ENCODE peak calls at places on chromosomes 2 and 18, in eight cellular contexts. T is NCI-H1436; E is AG04449; Q is activated CD4-positive, alpha-beta T cell treated with anti-CD3 and anti-CD28 coated beads, Interleukin-2, amount 50 U/mL, for 48 hours; N is kidney; Z is iPS DF 6.9; I is T-helper 17 cell; L is stimulated activated naive CD8-positive, alpha-beta T cell treated with anti-CD3 and anti-CD28 coated beads, Interleukin-15, Interleukin-2, amounts not matched to agents 100 U/mL and 50 U/mL, for 24 hours. H is an unnamed sample.

GRCh38 chr2:160087854-160088745 is 25.7 kb upstream of the PLA2R1 start:
- DNase-seq in I (no peak), Q (peak; percentile 14), E (no peak), Z (peak; percentile 5), L (peak; percentile 8), T (no peak), N (no peak), H (no peak)

GRCh38 chr2:62505649-62506420 is at the start of gene TMEM17:
- DNase-seq in I (no peak), T (peak; percentile 65), Z (peak; percentile 72), N (peak; percentile 96), L (peak; percentile 63), E (peak; percentile 23), Q (peak; percentile 75), H (peak; percentile 95)

GRCh38 chr18:76351961-76352581 is 143.0 kb downstream of the ZNF516 start:
- DNase-seq in L (no peak), E (peak; percentile 28), Q (no peak), I (no peak), N (peak; percentile 83), T (peak; percentile 74), Z (no peak), H (peak; percentile 47)

GRCh38 chr18:67864677-67865340 is 348.3 kb upstream of the DSEL start:
- DNase-seq in Z (no peak), I (no peak), L (no peak), T (no peak), E (peak; percentile 97), N (no peak), Q (no peak), H (no peak)

GRCh38 chr2:168118733-168119518 is 128.5 kb downstream of the STK39 start:
- DNase-seq in Q (no peak), I (no peak), E (peak; percentile 51), N (no peak), Z (peak; percentile 63), L (no peak), T (peak; percentile 36), H (no peak)

GRCh38 chr2:12982149-12982584 is 265.4 kb downstream of the TRIB2 start:
- DNase-seq in I (no peak), L (no peak), Z (no peak), T (no peak), E (no peak), N (no peak), Q (no peak), H (no peak)

GRCh38 chr2:96839288-96839874 is 4.4 kb downstream of the ANKRD23 start:
- DNase-seq in I (peak; percentile 67), Q (peak; percentile 88), L (peak; percentile 83), N (peak; percentile 88), Z (no peak), E (no peak), T (no peak), H (peak; percentile 79)

GRCh38 chr2:231604101-231604684 is 11.5 kb downstream of the TEX44 start:
- DNase-seq in T (peak; percentile 89), L (peak; percentile 29), Z (no peak), I (no peak), Q (peak; percentile 20), N (peak; percentile 91), E (no peak), H (peak; percentile 42)

GRCh38 chr2:58614259-58614658 is 373.1 kb upstream of the FANCL start:
- DNase-seq in Z (no peak), L (no peak), I (no peak), N (no peak), Q (no peak), E (no peak), T (no peak), H (no peak)

GRCh38 chr18:26710460-26711096 is 154.9 kb downstream of the AQP4 start:
- DNase-seq in Z (no peak), I (no peak), T (no peak), Q (no peak), L (no peak), E (no peak), N (no peak), H (no peak)

GRCh38 chr2:225002039-225002655 is 40.1 kb downstream of the DOCK10 start:
- DNase-seq in L (peak; percentile 72), T (peak; percentile 48), N (no peak), Q (peak; percentile 68), Z (peak; percentile 29), I (peak; percentile 31), E (no peak), H (peak; percentile 33)

GRCh38 chr2:11955314-11955713 is 208.9 kb downstream of the LPIN1 start:
- DNase-seq in Q (no peak), E (no peak), Z (no peak), N (no peak), T (no peak), I (no peak), L (no peak), H (no peak)

GRCh38 chr18:54392621-54393023 is 34.9 kb downstream of the C18orf54 start:
- DNase-seq in N (no peak), E (no peak), Z (peak; percentile 47), Q (no peak), T (peak; percentile 40), I (no peak), L (no peak), H (no peak)

GRCh38 chr2:31134450-31134849 is 3.8 kb downstream of the GALNT14 start:
- DNase-seq in Q (no peak), T (no peak), I (no peak), L (no peak), E (no peak), N (no peak), Z (no peak), H (no peak)

H was measured in upper lobe of left lung.